ENCODE peak calls at places on chromosomes 12 and 14, in four cellular contexts. D is A549, M is K562, K is HepG2. I is an unnamed sample.

GRCh38 chr14:20262642-20263128 is 23.6 kb downstream of the OR11H4 start:
- DNase-seq in D (peak; percentile 32), M (peak; percentile 40), K (no peak), I (no peak)

GRCh38 chr14:103243764-103244737 is 90.0 kb upstream of the EIF5 start:
- DNase-seq in D (peak; percentile 71), M (no peak), K (peak; percentile 65), I (no peak)

GRCh38 chr12:51620448-51620847 is 29.4 kb downstream of the SCN8A start:
- DNase-seq in D (no peak), M (no peak), K (no peak), I (no peak)

GRCh38 chr12:90102957-90103652 is 394.5 kb upstream of the ATP2B1 start:
- DNase-seq in D (peak; percentile 61), M (peak; percentile 21), K (peak; percentile 3), I (no peak)

GRCh38 chr12:88946377-88946997 is 366.2 kb upstream of the KITLG start:
- DNase-seq in D (no peak), M (no peak), K (no peak), I (no peak)

GRCh38 chr14:36233217-36233616 is 56.7 kb upstream of the PTCSC3 start:
- DNase-seq in D (no peak), M (no peak), K (no peak), I (no peak)

GRCh38 chr14:94447986-94448808 is 4.4 kb downstream of the SERPINA11 start:
- DNase-seq in D (no peak), M (no peak), K (no peak), I (no peak)

GRCh38 chr12:11991604-11992003 is 79.1 kb upstream of the BCL2L14 start:
- DNase-seq in D (no peak), M (no peak), K (no peak), I (no peak)

GRCh38 chr12:27024291-27024690 is 1.9 kb downstream of the MED21 start:
- DNase-seq in D (no peak), M (no peak), K (no peak), I (no peak)

GRCh38 chr12:90909069-90909676 is 45.8 kb downstream of the CCER1 start:
- DNase-seq in D (peak; percentile 59), M (peak; percentile 7), K (peak; percentile 6), I (peak; percentile 35)

GRCh38 chr12:27055966-27056365 is 26.4 kb downstream of the C12orf71 start:
- DNase-seq in D (no peak), M (no peak), K (no peak), I (no peak)

GRCh38 chr12:94426049-94426448 is 33.6 kb downstream of the CEP83 start:
- DNase-seq in D (no peak), M (no peak), K (no peak), I (no peak)

GRCh38 chr14:99518441-99519346 is 37.5 kb downstream of the CCNK start:
- DNase-seq in D (peak; percentile 70), M (peak; percentile 69), K (peak; percentile 40), I (peak; percentile 88)

GRCh38 chr14:24944800-24945199 is 105.1 kb downstream of the STXBP6 start:
- DNase-seq in D (no peak), M (no peak), K (no peak), I (no peak)

GRCh38 chr12:75754141-75754540 is 242.7 kb upstream of the KRR1 start:
- DNase-seq in D (no peak), M (no peak), K (no peak), I (no peak)

GRCh38 chr14:68214431-68214830 is 394.9 kb downstream of the RAD51B start:
- DNase-seq in D (no peak), M (no peak), K (no peak), I (no peak)

GRCh38 chr12:6869049-6870021 is 2.0 kb downstream of the TPI1 start:
- DNase-seq in D (peak; percentile 86), M (peak; percentile 85), K (peak; percentile 77), I (peak; percentile 94)

GRCh38 chr14:77691259-77691658 is 16.6 kb downstream of the ALKBH1 start:
- DNase-seq in D (no peak), M (no peak), K (no peak), I (no peak)

GRCh38 chr12:69480698-69481097 is 10.5 kb downstream of the FRS2 start:
- DNase-seq in D (no peak), M (no peak), K (no peak), I (no peak)

DNA sequence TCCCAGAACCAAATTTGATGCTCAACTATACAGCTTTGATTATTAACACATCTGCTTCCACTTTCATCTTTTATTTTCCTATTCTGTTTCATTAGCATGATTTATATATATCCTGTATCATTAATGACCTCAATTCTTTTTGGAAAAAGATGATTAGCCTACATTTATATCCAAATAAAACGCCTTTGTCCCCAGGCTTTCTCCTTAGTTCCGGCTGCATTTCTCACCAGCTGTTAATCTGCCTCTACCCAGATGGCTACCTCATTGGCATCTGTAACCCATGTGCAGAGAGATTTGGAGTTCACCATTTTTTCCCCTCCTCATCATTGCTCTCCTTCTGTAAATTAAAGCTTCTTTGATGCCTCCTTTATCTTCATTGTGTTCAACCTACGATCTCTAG is 336.8 kb upstream of the RGS6 start:
- DNase-seq in D (no peak), M (no peak), K (no peak), I (no peak)
- TF ChIP-seq NR3C1 in D (no peak), M (no peak), K (no peak), I (no peak)

DNA sequence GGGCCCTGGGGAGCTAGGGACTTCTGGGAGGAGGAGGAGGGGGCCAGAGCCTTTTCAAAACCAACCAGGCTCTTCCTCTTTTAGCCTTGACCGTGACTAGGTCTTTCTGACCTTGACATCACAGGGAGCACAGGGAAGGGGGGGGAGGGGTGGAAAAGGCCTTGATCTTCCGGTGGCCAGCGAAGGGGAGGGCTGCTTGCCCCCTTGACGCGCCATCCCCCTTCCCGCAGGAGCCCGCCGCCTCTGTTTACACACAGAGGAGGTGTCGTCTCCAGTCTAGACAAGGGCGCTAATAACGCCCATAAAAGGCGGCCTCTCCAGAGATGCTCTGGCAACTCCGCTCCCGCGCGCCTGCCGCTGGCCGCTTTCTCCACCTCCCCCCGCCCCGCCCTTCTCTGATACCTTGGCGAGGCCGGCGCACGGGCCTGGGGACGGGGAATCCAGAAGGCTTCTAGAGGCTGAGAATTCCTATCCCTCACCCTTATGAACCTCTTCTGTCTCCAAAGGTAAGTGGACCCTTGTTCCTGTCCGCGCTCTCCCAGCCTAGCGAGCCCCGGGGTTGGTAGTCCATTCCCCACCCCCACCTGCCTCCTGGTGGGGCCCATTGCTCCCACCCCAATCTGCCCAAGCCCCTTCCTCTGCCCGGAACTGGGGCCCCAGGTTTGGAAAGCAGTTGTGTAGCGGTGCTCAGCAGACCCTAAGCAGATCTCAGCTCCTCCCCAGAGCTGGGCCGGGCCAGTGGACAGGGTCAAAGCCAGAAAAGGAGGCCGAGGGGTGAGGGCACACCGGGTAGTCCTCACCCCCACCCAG is 4.9 kb upstream of the HOXC12 start:
- DNase-seq in D (no peak), M (peak; percentile 67), K (peak; percentile 50), I (peak; percentile 69)
- TF ChIP-seq NR3C1 in D (no peak), M (no peak), K (no peak), I (no peak)

GRCh38 chr12:108194585-108194984 is 65.5 kb downstream of the WSCD2 start:
- DNase-seq in D (no peak), M (no peak), K (no peak), I (no peak)
- TF ChIP-seq NR3C1 in D (no peak), M (no peak), K (no peak), I (no peak)

DNA sequence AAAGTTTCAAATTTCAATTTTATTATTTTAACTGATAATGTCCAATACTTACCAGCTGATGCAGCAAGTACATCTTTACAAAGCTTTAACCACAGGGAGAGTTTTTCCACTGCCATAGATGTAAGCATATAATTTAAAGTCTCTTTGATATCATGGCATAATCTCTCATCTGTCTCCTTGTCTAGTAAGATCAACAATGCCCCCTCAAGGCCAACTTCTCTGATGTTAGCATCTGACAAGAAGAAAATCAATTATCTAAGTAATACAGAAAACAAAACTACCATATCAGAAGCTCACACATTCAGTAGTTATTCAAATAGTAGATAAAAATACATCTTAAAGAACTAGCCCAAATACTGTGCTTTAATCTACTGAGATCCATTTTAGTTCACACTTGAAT is 94.2 kb downstream of the HEATR5A start:
- DNase-seq in D (peak; percentile 43), M (no peak), K (peak; percentile 26), I (no peak)
- TF ChIP-seq NR3C1 in D (no peak), M (no peak), K (no peak), I (no peak)

GRCh38 chr12:32126720-32127119 is 20.1 kb downstream of the BICD1 start:
- DNase-seq in D (no peak), M (no peak), K (no peak), I (no peak)
- TF ChIP-seq NR3C1 in D (no peak), M (no peak), K (no peak), I (no peak)

GRCh38 chr12:44019118-44019517 is 183.2 kb downstream of the TMEM117 start:
- DNase-seq in D (no peak), M (no peak), K (no peak), I (no peak)

DNA sequence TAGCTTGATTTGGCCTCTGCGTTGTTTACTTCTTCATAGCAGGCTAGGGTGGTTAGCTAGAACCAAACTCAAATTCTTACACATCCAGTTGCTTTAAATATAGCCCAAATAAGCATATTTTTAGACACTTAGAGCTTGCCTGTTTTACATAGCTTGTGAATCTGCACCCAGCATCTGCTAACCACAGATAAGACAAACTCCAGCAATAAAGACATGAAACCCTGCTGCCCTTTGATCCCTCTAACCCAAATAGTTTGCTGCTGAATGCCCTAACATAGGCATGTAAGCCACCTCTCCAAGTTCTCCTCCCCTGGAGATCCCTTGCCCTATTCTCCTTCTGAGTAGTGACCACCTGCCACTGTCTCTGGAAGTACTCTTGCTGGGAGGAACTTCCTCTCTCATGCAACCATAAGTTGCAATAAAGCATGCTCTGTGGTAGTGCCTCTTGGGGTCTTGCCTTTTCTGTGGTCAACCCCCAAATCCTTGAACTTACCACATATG is 185.6 kb downstream of the TMEM117 start:
- DNase-seq in D (no peak), M (no peak), K (no peak), I (no peak)
- TF ChIP-seq NR3C1 in D (no peak), M (no peak), K (no peak), I (no peak)

DNA sequence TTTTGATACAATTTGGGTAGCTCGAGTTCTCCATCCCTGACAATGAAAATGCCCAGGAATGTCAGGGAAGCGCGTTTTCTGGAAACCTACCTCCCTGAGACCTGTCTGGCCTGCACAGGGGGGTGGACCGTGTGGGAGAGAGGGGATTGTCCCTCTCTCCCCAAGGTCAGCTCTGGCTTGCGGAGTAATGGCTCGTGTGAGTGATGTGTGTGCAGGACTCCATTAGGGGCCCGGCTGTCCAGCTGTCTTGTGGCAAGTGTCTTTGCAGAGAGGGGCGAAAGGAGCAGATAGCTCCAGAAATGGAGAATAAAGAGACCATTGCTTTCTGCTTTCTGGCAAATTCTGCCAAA is 215.3 kb downstream of the CHST11 start:
- DNase-seq in D (no peak), M (no peak), K (no peak), I (no peak)
- TF ChIP-seq NR3C1 in D (no peak), M (no peak), K (no peak), I (no peak)

DNA sequence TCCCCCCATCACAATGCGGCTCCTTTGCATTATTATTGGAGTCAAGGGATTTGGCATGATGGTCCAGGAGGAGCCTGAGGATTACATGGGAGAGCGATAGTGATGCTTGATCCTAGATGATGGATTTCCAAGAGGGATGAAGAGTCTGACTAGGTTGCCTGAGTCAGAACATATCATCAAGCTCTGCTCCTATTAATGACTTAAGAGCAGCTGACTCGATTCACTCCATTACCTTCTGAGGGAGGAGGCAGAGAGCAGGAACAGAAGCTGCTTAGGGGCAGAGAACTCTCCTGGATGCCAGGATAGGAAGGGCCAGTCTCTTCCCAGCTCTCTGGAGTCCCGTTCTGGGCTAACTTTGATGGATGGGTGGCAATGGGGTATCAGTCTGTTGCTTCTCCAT is 54.0 kb upstream of the CISTR start:
- DNase-seq in D (no peak), M (no peak), K (no peak), I (no peak)
- TF ChIP-seq NR3C1 in D (no peak), M (no peak), K (no peak), I (no peak)